ENCODE peak calls at places on chromosomes 16 and 17, in eight cellular contexts. One of them, this sample, is unnamed.
A peak's percentile ranks its signal among the peaks of the same experiment; 100 is the strongest.

GRCh38 chr16:979859-980594 is 1.5 kb upstream of the SOX8 start:
- DNase-seq in AG04450: no peak
- DNase-seq in iPS DF 6.9: no peak
- DNase-seq in EL: no peak
- DNase-seq in islet precursor cell: no peak
- DNase-seq in HTR-8/SVneo: no peak
- DNase-seq in stimulated activated CD4-positive, alpha-beta T cell treated with anti-CD3 and anti-CD28 coated beads, Interleukin-1b, Interleukin-23, amount 100 ng/mL, for 1 hour: no peak
- DNase-seq in BE2C: no peak
- DNase-seq in this sample: no peak

GRCh38 chr17:50110591-50111349 is 15.6 kb downstream of the PDK2 start:
- DNase-seq in iPS DF 6.9: no peak
- DNase-seq in EL: no peak
- DNase-seq in stimulated activated CD4-positive, alpha-beta T cell treated with anti-CD3 and anti-CD28 coated beads, Interleukin-1b, Interleukin-23, amount 100 ng/mL, for 1 hour: no peak
- DNase-seq in HTR-8/SVneo: no peak
- DNase-seq in islet precursor cell: no peak
- DNase-seq in AG04450: no peak
- DNase-seq in BE2C: no peak
- DNase-seq in this sample: no peak

GRCh38 chr16:349211-349610 is 3.3 kb downstream of the AXIN1 start:
- DNase-seq in iPS DF 6.9: no peak
- DNase-seq in BE2C: no peak
- DNase-seq in HTR-8/SVneo: no peak
- DNase-seq in AG04450: no peak
- DNase-seq in stimulated activated CD4-positive, alpha-beta T cell treated with anti-CD3 and anti-CD28 coated beads, Interleukin-1b, Interleukin-23, amount 100 ng/mL, for 1 hour: no peak
- DNase-seq in EL: no peak
- DNase-seq in islet precursor cell: no peak
- DNase-seq in this sample: no peak

GRCh38 chr17:60416368-60416925 is 5.8 kb upstream of the CHCT1 start:
- DNase-seq in HTR-8/SVneo: no peak
- DNase-seq in AG04450: no peak
- DNase-seq in iPS DF 6.9: no peak
- DNase-seq in BE2C: no peak
- DNase-seq in EL: no peak
- DNase-seq in islet precursor cell: no peak
- DNase-seq in stimulated activated CD4-positive, alpha-beta T cell treated with anti-CD3 and anti-CD28 coated beads, Interleukin-1b, Interleukin-23, amount 100 ng/mL, for 1 hour: no peak
- DNase-seq in this sample: no peak

GRCh38 chr16:75938818-75939217 is 212.5 kb upstream of the CPHXL start:
- DNase-seq in EL: no peak
- DNase-seq in AG04450: peak; percentile 45
- DNase-seq in iPS DF 6.9: no peak
- DNase-seq in HTR-8/SVneo: no peak
- DNase-seq in stimulated activated CD4-positive, alpha-beta T cell treated with anti-CD3 and anti-CD28 coated beads, Interleukin-1b, Interleukin-23, amount 100 ng/mL, for 1 hour: no peak
- DNase-seq in islet precursor cell: peak; percentile 63
- DNase-seq in BE2C: no peak
- DNase-seq in this sample: no peak

GRCh38 chr17:76467366-76467765 is at the start of gene AANAT:
- DNase-seq in HTR-8/SVneo: no peak
- DNase-seq in iPS DF 6.9: no peak
- DNase-seq in stimulated activated CD4-positive, alpha-beta T cell treated with anti-CD3 and anti-CD28 coated beads, Interleukin-1b, Interleukin-23, amount 100 ng/mL, for 1 hour: no peak
- DNase-seq in islet precursor cell: peak; percentile 61
- DNase-seq in BE2C: no peak
- DNase-seq in AG04450: no peak
- DNase-seq in EL: no peak
- DNase-seq in this sample: peak; percentile 76

GRCh38 chr16:86513471-86514277 is 3.3 kb downstream of the FOXF1 start:
- DNase-seq in HTR-8/SVneo: no peak
- DNase-seq in islet precursor cell: no peak
- DNase-seq in iPS DF 6.9: no peak
- DNase-seq in AG04450: no peak
- DNase-seq in BE2C: no peak
- DNase-seq in EL: no peak
- DNase-seq in stimulated activated CD4-positive, alpha-beta T cell treated with anti-CD3 and anti-CD28 coated beads, Interleukin-1b, Interleukin-23, amount 100 ng/mL, for 1 hour: no peak
- DNase-seq in this sample: peak; percentile 36

GRCh38 chr17:45759761-45760160 is 24.4 kb upstream of the CRHR1 start:
- DNase-seq in AG04450: no peak
- DNase-seq in HTR-8/SVneo: no peak
- DNase-seq in EL: no peak
- DNase-seq in islet precursor cell: no peak
- DNase-seq in iPS DF 6.9: no peak
- DNase-seq in stimulated activated CD4-positive, alpha-beta T cell treated with anti-CD3 and anti-CD28 coated beads, Interleukin-1b, Interleukin-23, amount 100 ng/mL, for 1 hour: no peak
- DNase-seq in BE2C: no peak
- DNase-seq in this sample: no peak

GRCh38 chr16:88857728-88858339 is 907 bp downstream of the TRAPPC2L start:
- DNase-seq in AG04450: peak; percentile 47
- DNase-seq in BE2C: peak; percentile 85
- DNase-seq in EL: peak; percentile 69
- DNase-seq in islet precursor cell: peak; percentile 87
- DNase-seq in iPS DF 6.9: no peak
- DNase-seq in HTR-8/SVneo: peak; percentile 75
- DNase-seq in stimulated activated CD4-positive, alpha-beta T cell treated with anti-CD3 and anti-CD28 coated beads, Interleukin-1b, Interleukin-23, amount 100 ng/mL, for 1 hour: peak; percentile 26
- DNase-seq in this sample: peak; percentile 73

GRCh38 chr16:67548265-67549126 is 13.8 kb upstream of the CTCF start:
- DNase-seq in EL: no peak
- DNase-seq in iPS DF 6.9: no peak
- DNase-seq in stimulated activated CD4-positive, alpha-beta T cell treated with anti-CD3 and anti-CD28 coated beads, Interleukin-1b, Interleukin-23, amount 100 ng/mL, for 1 hour: no peak
- DNase-seq in HTR-8/SVneo: no peak
- DNase-seq in islet precursor cell: no peak
- DNase-seq in AG04450: no peak
- DNase-seq in BE2C: no peak
- DNase-seq in this sample: no peak

GRCh38 chr17:29621751-29622194 is 939 bp downstream of the CORO6 start:
- DNase-seq in EL: peak; percentile 41
- DNase-seq in stimulated activated CD4-positive, alpha-beta T cell treated with anti-CD3 and anti-CD28 coated beads, Interleukin-1b, Interleukin-23, amount 100 ng/mL, for 1 hour: no peak
- DNase-seq in islet precursor cell: no peak
- DNase-seq in HTR-8/SVneo: no peak
- DNase-seq in AG04450: no peak
- DNase-seq in BE2C: no peak
- DNase-seq in iPS DF 6.9: no peak
- DNase-seq in this sample: no peak

GRCh38 chr16:79334127-79334526 is 266.4 kb downstream of the MAF start:
- DNase-seq in islet precursor cell: no peak
- DNase-seq in stimulated activated CD4-positive, alpha-beta T cell treated with anti-CD3 and anti-CD28 coated beads, Interleukin-1b, Interleukin-23, amount 100 ng/mL, for 1 hour: no peak
- DNase-seq in AG04450: no peak
- DNase-seq in EL: no peak
- DNase-seq in iPS DF 6.9: no peak
- DNase-seq in HTR-8/SVneo: no peak
- DNase-seq in BE2C: no peak
- DNase-seq in this sample: peak; percentile 46

GRCh38 chr16:10988164-10988803 is 43.9 kb downstream of the CLEC16A start:
- DNase-seq in EL: no peak
- DNase-seq in BE2C: peak; percentile 21
- DNase-seq in HTR-8/SVneo: no peak
- DNase-seq in AG04450: no peak
- DNase-seq in stimulated activated CD4-positive, alpha-beta T cell treated with anti-CD3 and anti-CD28 coated beads, Interleukin-1b, Interleukin-23, amount 100 ng/mL, for 1 hour: no peak
- DNase-seq in islet precursor cell: no peak
- DNase-seq in iPS DF 6.9: no peak
- DNase-seq in this sample: no peak

GRCh38 chr16:56866955-56867830 is 2.2 kb downstream of the SLC12A3 start:
- DNase-seq in EL: peak; percentile 63
- DNase-seq in stimulated activated CD4-positive, alpha-beta T cell treated with anti-CD3 and anti-CD28 coated beads, Interleukin-1b, Interleukin-23, amount 100 ng/mL, for 1 hour: no peak
- DNase-seq in BE2C: peak; percentile 55
- DNase-seq in HTR-8/SVneo: peak; percentile 72
- DNase-seq in iPS DF 6.9: no peak
- DNase-seq in AG04450: no peak
- DNase-seq in islet precursor cell: no peak
- DNase-seq in this sample: peak; percentile 54

This sample was measured in ELF-1.